ENCODE peak calls at places on chromosome 15, in nine cellular contexts. A is naive thymus-derived CD8-positive, alpha-beta T cell; S is K562; O is WTC11; R is effector memory CD8-positive, alpha-beta T cell; Y is heart right ventricle; E is activated naive CD4-positive, alpha-beta T cell treated with anti-CD3 and anti-CD28 coated beads, Interleukin-2, amount 50 U/mL, for 72 hours; N is activated CD8-positive, alpha-beta memory T cell treated with anti-CD3 and anti-CD28 coated beads, Interleukin-2, amount 10 ng/mL, durations not matched to agents 7 days and 5 days; B is activated CD4-positive, CD25-positive, alpha-beta regulatory T cell treated with anti-CD3 and anti-CD28 coated beads, Interleukin-2, amount 50 U/mL, for 24 hours. M is an unnamed sample.

GRCh38 chr15:72473670-72474465 is at the start of gene ARIH1:
- ATAC-seq in A (peak; percentile 69), S (peak; percentile 91), O (peak; percentile 84), R (peak; percentile 79), Y (peak; percentile 96), E (peak; percentile 90), N (peak; percentile 80), B (peak; percentile 91), M (peak; percentile 95)

GRCh38 chr15:83323296-83323711 is 38.8 kb upstream of the BNC1 start:
- ATAC-seq in A (no peak), S (no peak), O (no peak), R (no peak), Y (no peak), E (no peak), N (no peak), B (no peak), M (no peak)

GRCh38 chr15:72034351-72034750 is 83.6 kb downstream of the MYO9A start:
- ATAC-seq in A (no peak), S (no peak), O (no peak), R (no peak), Y (no peak), E (no peak), N (no peak), B (no peak), M (no peak)

GRCh38 chr15:95624616-95625361 is 705.7 kb upstream of the NR2F2 start:
- ATAC-seq in A (no peak), S (no peak), O (no peak), R (no peak), Y (no peak), E (no peak), N (no peak), B (no peak), M (no peak)

GRCh38 chr15:79964232-79964820 is 6.7 kb downstream of the BCL2A1 start:
- ATAC-seq in A (no peak), S (no peak), O (no peak), R (no peak), Y (no peak), E (no peak), N (no peak), B (no peak), M (no peak)

GRCh38 chr15:101288905-101289513 is 6.0 kb downstream of the SNRPA1 start:
- ATAC-seq in A (peak; percentile 66), S (peak; percentile 72), O (peak; percentile 24), R (peak; percentile 78), Y (peak; percentile 46), E (peak; percentile 37), N (peak; percentile 52), B (no peak), M (no peak)

GRCh38 chr15:67822537-67823370 is 2.6 kb upstream of the SKOR1 start:
- ATAC-seq in A (no peak), S (peak; percentile 45), O (no peak), R (peak; percentile 30), Y (no peak), E (peak; percentile 8), N (no peak), B (no peak), M (peak; percentile 45)

GRCh38 chr15:40942337-40942854 is 10.9 kb upstream of the CHAC1 start:
- ATAC-seq in A (peak; percentile 10), S (no peak), O (no peak), R (peak; percentile 8), Y (no peak), E (peak; percentile 21), N (peak; percentile 26), B (no peak), M (no peak)

GRCh38 chr15:90028376-90028775 is 27.3 kb downstream of the ZNF710 start:
- ATAC-seq in A (no peak), S (no peak), O (no peak), R (no peak), Y (no peak), E (no peak), N (no peak), B (no peak), M (no peak)

GRCh38 chr15:66780172-66780972 is 78.3 kb downstream of the SMAD6 start:
- ATAC-seq in A (no peak), S (no peak), O (peak; percentile 71), R (no peak), Y (no peak), E (no peak), N (no peak), B (no peak), M (no peak)

GRCh38 chr15:57345584-57345983 is 30.7 kb upstream of the CGNL1 start:
- ATAC-seq in A (no peak), S (peak; percentile 48), O (peak; percentile 89), R (no peak), Y (no peak), E (no peak), N (no peak), B (no peak), M (no peak)

GRCh38 chr15:39555885-39556284 is 25.0 kb upstream of the THBS1 start:
- ATAC-seq in A (no peak), S (no peak), O (peak; percentile 67), R (no peak), Y (no peak), E (no peak), N (no peak), B (no peak), M (no peak)

GRCh38 chr15:71752604-71753289 is 57.6 kb upstream of the NR2E3 start:
- ATAC-seq in A (no peak), S (peak; percentile 64), O (peak; percentile 56), R (no peak), Y (no peak), E (no peak), N (peak; percentile 58), B (no peak), M (no peak)

GRCh38 chr15:43872416-43873020 is 45.7 kb downstream of the WDR76 start:
- ATAC-seq in A (no peak), S (peak; percentile 91), O (peak; percentile 90), R (no peak), Y (peak; percentile 65), E (peak; percentile 36), N (no peak), B (no peak), M (no peak)

GRCh38 chr15:40481671-40482070 is 10.9 kb downstream of the CHST14 start:
- ATAC-seq in A (no peak), S (no peak), O (no peak), R (no peak), Y (no peak), E (no peak), N (no peak), B (no peak), M (no peak)

GRCh38 chr15:39084683-39085530 is 496.0 kb upstream of the THBS1 start:
- ATAC-seq in A (no peak), S (no peak), O (no peak), R (no peak), Y (peak; percentile 25), E (no peak), N (peak; percentile 27), B (no peak), M (no peak)

GRCh38 chr15:63075072-63075995 is 32.8 kb downstream of the TPM1 start:
- ATAC-seq in A (no peak), S (peak; percentile 9), O (peak; percentile 10), R (no peak), Y (no peak), E (no peak), N (no peak), B (no peak), M (no peak)

GRCh38 chr15:39553947-39554731 is 26.7 kb upstream of the THBS1 start:
- ATAC-seq in A (no peak), S (no peak), O (no peak), R (no peak), Y (no peak), E (no peak), N (no peak), B (no peak), M (no peak)

GRCh38 chr15:89105147-89105546 is 16.9 kb downstream of the ABHD2 start:
- ATAC-seq in A (no peak), S (no peak), O (no peak), R (no peak), Y (no peak), E (no peak), N (no peak), B (no peak), M (no peak)

GRCh38 chr15:74270854-74271520 is 34.9 kb downstream of the CCDC33 start:
- ATAC-seq in A (no peak), S (no peak), O (peak; percentile 46), R (no peak), Y (no peak), E (no peak), N (no peak), B (no peak), M (no peak)

GRCh38 chr15:49023354-49023753 is 22.9 kb downstream of the SECISBP2L start:
- ATAC-seq in A (no peak), S (no peak), O (no peak), R (no peak), Y (no peak), E (no peak), N (peak; percentile 77), B (no peak), M (no peak)

GRCh38 chr15:42062284-42062806 is 32.0 kb downstream of the PLA2G4D start:
- ATAC-seq in A (no peak), S (no peak), O (no peak), R (no peak), Y (no peak), E (no peak), N (no peak), B (no peak), M (no peak)

GRCh38 chr15:92924216-92924615 is 24.1 kb downstream of the CHD2 start:
- ATAC-seq in A (no peak), S (no peak), O (no peak), R (no peak), Y (peak; percentile 31), E (no peak), N (no peak), B (no peak), M (no peak)

GRCh38 chr15:47705601-47706000 is 11.7 kb upstream of the SEMA6D start:
- ATAC-seq in A (no peak), S (no peak), O (no peak), R (no peak), Y (no peak), E (no peak), N (no peak), B (no peak), M (no peak)

GRCh38 chr15:73799466-73799865 is 46.3 kb upstream of the INSYN1 start:
- ATAC-seq in A (no peak), S (no peak), O (peak; percentile 45), R (no peak), Y (no peak), E (no peak), N (no peak), B (no peak), M (no peak)

GRCh38 chr15:60552224-60552623 is 73.3 kb upstream of the ICE2 start:
- ATAC-seq in A (no peak), S (no peak), O (no peak), R (no peak), Y (no peak), E (no peak), N (no peak), B (no peak), M (no peak)

GRCh38 chr15:38406451-38406850 is 47.5 kb upstream of the FAM98B start:
- ATAC-seq in A (no peak), S (no peak), O (no peak), R (no peak), Y (no peak), E (peak; percentile 24), N (no peak), B (no peak), M (no peak)

GRCh38 chr15:51497806-51498205 is 124.8 kb downstream of the DMXL2 start:
- ATAC-seq in A (no peak), S (no peak), O (no peak), R (no peak), Y (no peak), E (no peak), N (no peak), B (no peak), M (no peak)

GRCh38 chr15:95464091-95464888 is 866.2 kb upstream of the NR2F2 start:
- ATAC-seq in A (no peak), S (no peak), O (peak; percentile 44), R (no peak), Y (no peak), E (no peak), N (no peak), B (no peak), M (no peak)

GRCh38 chr15:97993310-97993738 is 32.8 kb downstream of the ARRDC4 start:
- ATAC-seq in A (no peak), S (peak; percentile 80), O (no peak), R (no peak), Y (peak; percentile 46), E (no peak), N (no peak), B (no peak), M (no peak)

GRCh38 chr15:33671456-33671855 is 296.8 kb upstream of the CHRM5 start:
- ATAC-seq in A (no peak), S (no peak), O (no peak), R (no peak), Y (no peak), E (no peak), N (no peak), B (no peak), M (peak; percentile 46)

M was measured in stimulated activated memory B cell treated with anti-CD40 and anti-IgM and Interleukin-4, amounts not matched to agents 10 μg/mL and 1 μg/mL and 100 μg/mL, for 72 hours.